ENCODE peak calls at places on chromosomes 2 and 18, in four cellular contexts. R is fibroblast of lung, U is AG04450, W is HFFc6. H is an unnamed sample.
A peak's percentile ranks its signal among the peaks of the same experiment; 100 is the strongest.

GRCh38 chr18:5424903-5425302 is 118.9 kb downstream of the EPB41L3 start:
- DNase-seq in U (no peak), R (peak; percentile 38), W (peak; percentile 16), H (peak; percentile 14)

GRCh38 chr2:168024459-168024858 is 222.9 kb downstream of the STK39 start:
- DNase-seq in U (no peak), R (no peak), W (no peak), H (no peak)

GRCh38 chr2:216001612-216002215 is 11.6 kb downstream of the MREG start:
- DNase-seq in R (no peak), W (no peak), U (no peak), H (no peak)

GRCh38 chr2:174062934-174063333 is 97.8 kb upstream of the SP3 start:
- DNase-seq in R (no peak), W (no peak), U (no peak), H (no peak)

GRCh38 chr2:85095094-85095493 is 38.1 kb upstream of the TCF7L1 start:
- DNase-seq in W (no peak), R (no peak), U (no peak), H (no peak)

GRCh38 chr2:10404324-10405143 is 43.6 kb downstream of the ODC1 start:
- DNase-seq in U (no peak), W (no peak), R (no peak), H (no peak)

GRCh38 chr2:11753886-11754704 is 7.7 kb downstream of the LPIN1 start:
- DNase-seq in U (no peak), W (peak; percentile 37), R (peak; percentile 75), H (no peak)

GRCh38 chr2:178700922-178701342 is 106.3 kb downstream of the TTN start:
- DNase-seq in R (peak; percentile 14), U (no peak), W (no peak), H (no peak)

GRCh38 chr2:158699323-158699722 is 95.8 kb upstream of the DAPL1 start:
- DNase-seq in W (no peak), U (no peak), R (no peak), H (no peak)

GRCh38 chr18:64807560-64807959 is 658.7 kb upstream of the LINC00305 start:
- DNase-seq in R (no peak), U (no peak), W (no peak), H (no peak)

GRCh38 chr2:38274286-38275276 is 102.5 kb downstream of the ATL2 start:
- DNase-seq in W (peak; percentile 76), R (peak; percentile 74), U (peak; percentile 72), H (peak; percentile 43)

GRCh38 chr2:18487266-18487665 is 73.2 kb downstream of the RDH14 start:
- DNase-seq in R (no peak), W (no peak), U (no peak), H (no peak)

GRCh38 chr18:75101916-75102315 is 107.0 kb downstream of the PTGR3 start:
- DNase-seq in W (no peak), U (no peak), R (no peak), H (no peak)

GRCh38 chr2:96769816-96770215 is 9.1 kb downstream of the CNNM4 start:
- DNase-seq in R (no peak), W (no peak), U (no peak), H (no peak)

GRCh38 chr2:237223208-237223861 is 137.6 kb downstream of the COPS8 start:
- DNase-seq in R (peak; percentile 100), U (peak; percentile 95), W (peak; percentile 93), H (peak; percentile 82)

GRCh38 chr2:88087073-88087472 is 19.4 kb downstream of the SMYD1 start:
- DNase-seq in U (no peak), W (no peak), R (no peak), H (no peak)

GRCh38 chr2:172246649-172247048 is 143.9 kb upstream of the DLX2 start:
- DNase-seq in U (no peak), R (peak; percentile 53), W (no peak), H (no peak)

GRCh38 chr2:202681688-202682205 is 47.0 kb downstream of the FAM117B start:
- DNase-seq in U (no peak), R (no peak), W (no peak), H (no peak)

GRCh38 chr18:33596178-33596854 is 18.3 kb downstream of the ASXL3 start:
- DNase-seq in U (no peak), W (no peak), R (peak; percentile 74), H (no peak)

GRCh38 chr2:85135066-85135914 is 2.1 kb downstream of the TCF7L1 start:
- DNase-seq in U (no peak), R (no peak), W (no peak), H (no peak)

GRCh38 chr18:58201728-58202405 is 157.8 kb downstream of the NEDD4L start:
- DNase-seq in U (no peak), R (no peak), W (no peak), H (no peak)

GRCh38 chr2:8850845-8851244 is 13.4 kb upstream of the KIDINS220 start:
- DNase-seq in U (no peak), W (no peak), R (no peak), H (no peak)

GRCh38 chr2:240593026-240593702 is 6.6 kb downstream of the CAPN10 start:
- DNase-seq in W (no peak), U (no peak), R (no peak), H (no peak)

GRCh38 chr2:47307066-47307465 is 95.9 kb upstream of the MSH2 start:
- DNase-seq in R (peak; percentile 34), W (peak; percentile 33), U (peak; percentile 56), H (peak; percentile 57)

GRCh38 chr2:67103161-67103560 is 294.0 kb upstream of the ETAA1 start:
- DNase-seq in W (no peak), R (no peak), U (no peak), H (no peak)

GRCh38 chr2:58357521-58357920 is 116.4 kb upstream of the FANCL start:
- DNase-seq in R (no peak), W (no peak), U (no peak), H (no peak)

GRCh38 chr2:60294901-60295590 is 258.4 kb downstream of the BCL11A start:
- DNase-seq in U (no peak), W (no peak), R (no peak), H (no peak)

GRCh38 chr2:3692375-3692774 is 11.0 kb upstream of the DCDC2C start:
- DNase-seq in W (no peak), U (no peak), R (no peak), H (peak; percentile 2)

GRCh38 chr2:172464340-172465129 is 37.1 kb downstream of the ITGA6 start:
- DNase-seq in U (no peak), R (no peak), W (no peak), H (no peak)

GRCh38 chr2:31558401-31559295 is 22.1 kb downstream of the SRD5A2 start:
- DNase-seq in U (no peak), R (peak; percentile 11), W (peak; percentile 22), H (no peak)

GRCh38 chr2:157404363-157404762 is 39.5 kb downstream of the CYTIP start:
- DNase-seq in R (peak; percentile 17), U (no peak), W (no peak), H (no peak)

GRCh38 chr18:47993409-47993808 is 63.0 kb upstream of the SMAD2 start:
- DNase-seq in W (no peak), R (no peak), U (no peak), H (no peak)

GRCh38 chr2:68362069-68362468 is 3.0 kb upstream of the PLEK start:
- DNase-seq in U (no peak), W (peak; percentile 6), R (peak; percentile 31), H (no peak)

GRCh38 chr18:74683573-74683972 is 85.9 kb downstream of the ZNF407 start:
- DNase-seq in R (no peak), W (no peak), U (no peak), H (no peak)

GRCh38 chr2:165007162-165007744 is 51.9 kb upstream of the SLC38A11 start:
- DNase-seq in R (no peak), U (no peak), W (no peak), H (peak; percentile 72)

GRCh38 chr2:140863713-140864112 is 1267.1 kb downstream of the LRP1B start:
- DNase-seq in U (peak; percentile 29), W (peak; percentile 27), R (peak; percentile 50), H (peak; percentile 30)

GRCh38 chr18:78912862-78913261 is 66.8 kb upstream of the SALL3 start:
- DNase-seq in R (no peak), W (no peak), U (no peak), H (no peak)

GRCh38 chr2:18178736-18179349 is 300.4 kb downstream of the KCNS3 start:
- DNase-seq in U (peak; percentile 15), W (peak; percentile 38), R (peak; percentile 53), H (no peak)

GRCh38 chr2:30662268-30663131 is 144.7 kb downstream of the CAPN13 start:
- DNase-seq in U (no peak), R (peak; percentile 84), W (no peak), H (peak; percentile 39)

H was measured in retinal pigment epithelial cell.